ENCODE peak calls at places on chromosomes 1 and 21, in ten cellular contexts. P is WTC11, Q is amniotic stem cell, Z is GM23338, O is B cell, G is foreskin keratinocyte, W is fibroblast of the aortic adventitia, N is HS-5, V is kidney epithelial cell, C is T-helper 1 cell. H is an unnamed sample.

GRCh38 chr1:10863916-10864315 is 67.5 kb upstream of the CASZ1 start:
- DNase-seq in P (no peak), Q (no peak), Z (no peak), O (no peak), G (no peak), W (no peak), N (no peak), V (no peak), C (no peak), H (no peak)

GRCh38 chr1:54475357-54476230 is 69.4 kb upstream of the SSBP3 start:
- DNase-seq in P (peak), Q (no peak), Z (peak), O (peak), G (no peak), W (no peak), N (no peak), V (no peak), C (peak), H (peak)

GRCh38 chr1:31364561-31365255 is 8.2 kb downstream of the FABP3 start:
- DNase-seq in P (no peak), Q (no peak), Z (no peak), O (no peak), G (no peak), W (no peak), N (no peak), V (peak), C (no peak), H (no peak)

GRCh38 chr1:30488324-30488913 is 235.0 kb downstream of the MATN1 start:
- DNase-seq in P (no peak), Q (no peak), Z (no peak), O (no peak), G (no peak), W (no peak), N (no peak), V (no peak), C (no peak), H (no peak)

GRCh38 chr1:174584071-174584470 is 136.3 kb downstream of the GPR52 start:
- DNase-seq in P (no peak), Q (no peak), Z (no peak), O (no peak), G (no peak), W (no peak), N (no peak), V (no peak), C (no peak), H (no peak)

GRCh38 chr21:24514081-24514733 is 1093.1 kb downstream of the MRPL39 start:
- DNase-seq in P (no peak), Q (no peak), Z (peak), O (no peak), G (no peak), W (no peak), N (peak), V (no peak), C (no peak), H (no peak)

GRCh38 chr21:15820857-15821256 is 91.1 kb downstream of the USP25 start:
- DNase-seq in P (no peak), Q (no peak), Z (no peak), O (no peak), G (no peak), W (peak), N (peak), V (no peak), C (no peak), H (no peak)

GRCh38 chr1:68623700-68624099 is 126.8 kb upstream of the DEPDC1 start:
- DNase-seq in P (no peak), Q (no peak), Z (no peak), O (no peak), G (no peak), W (peak), N (no peak), V (peak), C (no peak), H (no peak)

GRCh38 chr21:39384674-39385298 is 35.9 kb upstream of the HMGN1 start:
- DNase-seq in P (no peak), Q (no peak), Z (no peak), O (no peak), G (no peak), W (no peak), N (peak), V (no peak), C (no peak), H (no peak)

GRCh38 chr1:160061376-160062100 is 8.4 kb downstream of the KCNJ10 start:
- DNase-seq in P (peak), Q (no peak), Z (peak), O (no peak), G (no peak), W (no peak), N (no peak), V (no peak), C (no peak), H (peak)

GRCh38 chr1:64246294-64246917 is 43.0 kb downstream of the UBE2U start:
- DNase-seq in P (no peak), Q (no peak), Z (peak), O (no peak), G (no peak), W (peak), N (no peak), V (no peak), C (no peak), H (peak)

GRCh38 chr1:158507511-158507910 is 35.5 kb downstream of the OR10R2 start:
- DNase-seq in P (no peak), Q (no peak), Z (no peak), O (no peak), G (no peak), W (no peak), N (no peak), V (no peak), C (no peak), H (no peak)

GRCh38 chr1:245588250-245588649 is 433.5 kb downstream of the KIF26B start:
- DNase-seq in P (no peak), Q (no peak), Z (no peak), O (no peak), G (no peak), W (no peak), N (no peak), V (no peak), C (no peak), H (no peak)

GRCh38 chr1:23372481-23372880 is 2.8 kb upstream of the ZNF436 start:
- DNase-seq in P (no peak), Q (no peak), Z (no peak), O (no peak), G (no peak), W (no peak), N (no peak), V (no peak), C (no peak), H (no peak)

GRCh38 chr21:44871576-44872265 is 1.8 kb downstream of the PTTG1IP start:
- DNase-seq in P (no peak), Q (no peak), Z (no peak), O (no peak), G (peak), W (peak), N (no peak), V (no peak), C (no peak), H (no peak)

GRCh38 chr1:59142663-59143487 is 154.0 kb upstream of the FGGY start:
- DNase-seq in P (no peak), Q (peak), Z (peak), O (no peak), G (peak), W (peak), N (peak), V (peak), C (no peak), H (no peak)

GRCh38 chr1:209383907-209384709 is 199.4 kb upstream of the CAMK1G start:
- DNase-seq in P (no peak), Q (no peak), Z (peak), O (no peak), G (peak), W (no peak), N (no peak), V (no peak), C (no peak), H (no peak)

GRCh38 chr1:119673171-119673940 is 25.3 kb upstream of the ZNF697 start:
- DNase-seq in P (no peak), Q (no peak), Z (no peak), O (no peak), G (peak), W (peak), N (no peak), V (no peak), C (no peak), H (no peak)

GRCh38 chr1:104878203-104878911 is 1128.7 kb downstream of the AMY1C start:
- DNase-seq in P (peak), Q (no peak), Z (peak), O (no peak), G (no peak), W (no peak), N (no peak), V (no peak), C (no peak), H (no peak)

GRCh38 chr1:60564196-60564595 is 490.6 kb upstream of the C1orf87 start:
- DNase-seq in P (no peak), Q (no peak), Z (no peak), O (no peak), G (no peak), W (no peak), N (no peak), V (no peak), C (no peak), H (no peak)

GRCh38 chr21:16258834-16259611 is 529.2 kb downstream of the USP25 start:
- DNase-seq in P (no peak), Q (no peak), Z (no peak), O (no peak), G (no peak), W (no peak), N (no peak), V (no peak), C (no peak), H (no peak)

GRCh38 chr21:41366522-41367151 is 4.8 kb downstream of the MX2 start:
- DNase-seq in P (no peak), Q (no peak), Z (no peak), O (no peak), G (peak), W (peak), N (peak), V (peak), C (no peak), H (peak)

GRCh38 chr1:59364012-59364411 is 67.1 kb downstream of the FGGY start:
- DNase-seq in P (no peak), Q (no peak), Z (no peak), O (no peak), G (no peak), W (no peak), N (no peak), V (no peak), C (no peak), H (no peak)

GRCh38 chr21:42962360-42963007 is 11.9 kb upstream of the PKNOX1 start:
- DNase-seq in P (no peak), Q (no peak), Z (no peak), O (no peak), G (no peak), W (no peak), N (no peak), V (no peak), C (no peak), H (no peak)

GRCh38 chr1:62530516-62531154 is 66.7 kb upstream of the ANGPTL3 start:
- DNase-seq in P (peak), Q (peak), Z (peak), O (no peak), G (no peak), W (peak), N (no peak), V (peak), C (no peak), H (no peak)

GRCh38 chr1:176499671-176500070 is 36.7 kb downstream of the PAPPA2 start:
- DNase-seq in P (no peak), Q (no peak), Z (no peak), O (no peak), G (no peak), W (no peak), N (no peak), V (no peak), C (no peak), H (no peak)

GRCh38 chr1:199279872-199280649 is 641.2 kb downstream of the PTPRC start:
- DNase-seq in P (no peak), Q (no peak), Z (no peak), O (no peak), G (no peak), W (peak), N (no peak), V (no peak), C (no peak), H (peak)

GRCh38 chr1:218478336-218478735 is 133.2 kb downstream of the TGFB2 start:
- DNase-seq in P (no peak), Q (no peak), Z (no peak), O (no peak), G (no peak), W (no peak), N (no peak), V (no peak), C (no peak), H (no peak)

GRCh38 chr21:39671986-39672385 is 59.2 kb downstream of the B3GALT5 start:
- DNase-seq in P (no peak), Q (no peak), Z (no peak), O (no peak), G (no peak), W (no peak), N (no peak), V (no peak), C (no peak), H (no peak)

GRCh38 chr1:93566227-93566626 is 115.4 kb downstream of the BCAR3 start:
- DNase-seq in P (no peak), Q (no peak), Z (no peak), O (no peak), G (no peak), W (no peak), N (no peak), V (no peak), C (no peak), H (no peak)